ENCODE peak calls at places on chromosomes 12 and 14, in seven cellular contexts. T is CD4-positive, CD25-positive, alpha-beta regulatory T cell; O is neural progenitor cell; Z is CD4-positive, alpha-beta memory T cell; R is left lung; M is IMR-90; G is keratinocyte. J is an unnamed sample. For H3K9me3, the result is how much of the 10 kb centered on the place peaks cover.

GRCh38 chr14:36605506-36605857 is 23.1 kb upstream of the NKX2-8 start:
- DNase-seq in T (no peak), O (no peak), Z (no peak), R (no peak), M (no peak), G (no peak), J (no peak)

GRCh38 chr12:89349814-89350213 is 2.5 kb downstream of the DUSP6 start:
- DNase-seq in T (no peak), O (peak), Z (no peak), R (no peak), M (peak), G (no peak), J (no peak)

GRCh38 chr14:68896132-68896531 is 83.0 kb downstream of the ACTN1 start:
- DNase-seq in T (no peak), O (no peak), Z (no peak), R (no peak), M (no peak), G (no peak), J (no peak)

GRCh38 chr12:14696265-14696741 is at the start of gene GUCY2C:
- DNase-seq in T (no peak), O (no peak), Z (no peak), R (no peak), M (no peak), G (no peak), J (no peak)

GRCh38 chr12:121800694-121801600 is 2.9 kb upstream of the SETD1B start:
- DNase-seq in T (peak), O (peak), Z (peak), R (peak), M (peak), G (no peak), J (peak)

GRCh38 chr12:47095446-47096236 is 15.9 kb upstream of the AMIGO2 start:
- DNase-seq in T (no peak), O (no peak), Z (no peak), R (no peak), M (peak), G (peak), J (no peak)

GRCh38 chr14:93829839-93830481 is 41.7 kb upstream of the PRIMA1 start:
- DNase-seq in T (no peak), O (no peak), Z (no peak), R (no peak), M (no peak), G (no peak), J (no peak)

GRCh38 chr14:59803052-59803451 is 67.5 kb downstream of the RTN1 start:
- DNase-seq in T (no peak), O (no peak), Z (no peak), R (no peak), M (no peak), G (no peak), J (no peak)

GRCh38 chr12:44795970-44796369 is 80.1 kb downstream of the NELL2 start:
- DNase-seq in T (no peak), O (no peak), Z (no peak), R (no peak), M (no peak), G (no peak), J (no peak)

GRCh38 chr12:33156042-33156441 is 259.5 kb upstream of the PKP2 start:
- DNase-seq in T (no peak), O (no peak), Z (no peak), R (no peak), M (no peak), G (no peak), J (no peak)

GRCh38 chr12:86186449-86186848 is 69.7 kb downstream of the MGAT4C start:
- DNase-seq in T (no peak), O (peak), Z (no peak), R (no peak), M (peak), G (no peak), J (no peak)

GRCh38 chr14:76576047-76576741 is 185.1 kb upstream of the VASH1 start:
- DNase-seq in T (no peak), O (no peak), Z (no peak), R (no peak), M (peak), G (no peak), J (no peak)

GRCh38 chr14:22570132-22570949 is 18.7 kb downstream of the DAD1 start:
- DNase-seq in T (peak), O (peak), Z (peak), R (no peak), M (peak), G (no peak), J (peak)

GRCh38 chr12:46244273-46244672 is 24.6 kb downstream of the SLC38A1 start:
- DNase-seq in T (no peak), O (no peak), Z (no peak), R (no peak), M (no peak), G (no peak), J (no peak)

GRCh38 chr12:128298091-128298490 is 31.1 kb downstream of the TMEM132C start:
- DNase-seq in T (no peak), O (peak), Z (no peak), R (no peak), M (no peak), G (no peak), J (no peak)

GRCh38 chr12:5094550-5094949 is 50.9 kb downstream of the KCNA5 start:
- DNase-seq in T (no peak), O (no peak), Z (no peak), R (no peak), M (peak), G (no peak), J (no peak)

GRCh38 chr12:6947615-6948014 is 3.5 kb upstream of the PTPN6 start:
- DNase-seq in T (no peak), O (no peak), Z (no peak), R (no peak), M (no peak), G (no peak), J (no peak)

GRCh38 chr14:102849522-102850379 is 72.5 kb downstream of the TRAF3 start:
- DNase-seq in T (no peak), O (no peak), Z (no peak), R (no peak), M (peak), G (no peak), J (peak)

GRCh38 chr12:41205070-41205715 is 17.1 kb downstream of the PDZRN4 start:
- DNase-seq in T (no peak), O (peak), Z (no peak), R (no peak), M (no peak), G (no peak), J (no peak)

GRCh38 chr12:119288559-119288958 is 46.0 kb upstream of the CCDC60 start:
- DNase-seq in T (no peak), O (peak), Z (no peak), R (no peak), M (no peak), G (no peak), J (no peak)

GRCh38 chr14:80522936-80523335 is 311.6 kb upstream of the DIO2 start:
- DNase-seq in T (no peak), O (no peak), Z (no peak), R (no peak), M (peak), G (no peak), J (no peak)

GRCh38 chr12:94099191-94099983 is 49.0 kb upstream of the PLXNC1 start:
- DNase-seq in T (no peak), O (no peak), Z (no peak), R (no peak), M (peak), G (no peak), J (no peak)

GRCh38 chr14:67704484-67705089 is 2.9 kb downstream of the RDH12 start:
- DNase-seq in T (peak), O (peak), Z (peak), R (no peak), M (peak), G (no peak), J (no peak)

GRCh38 chr14:93683241-93683640 is 105.0 kb downstream of the PRIMA1 start:
- DNase-seq in T (no peak), O (peak), Z (no peak), R (no peak), M (no peak), G (no peak), J (no peak)

GRCh38 chr14:25836647-25837046 is 761.2 kb downstream of the NOVA1 start:
- DNase-seq in T (no peak), O (no peak), Z (no peak), R (no peak), M (no peak), G (no peak), J (no peak)

GRCh38 chr14:25837431-25837950 is 760.3 kb downstream of the NOVA1 start:
- DNase-seq in T (no peak), O (no peak), Z (no peak), R (no peak), M (no peak), G (no peak), J (no peak)

GRCh38 chr14:25828562-25828961 is 769.3 kb downstream of the NOVA1 start:
- DNase-seq in T (no peak), O (no peak), Z (no peak), R (no peak), M (no peak), G (no peak), J (no peak)

DNA sequence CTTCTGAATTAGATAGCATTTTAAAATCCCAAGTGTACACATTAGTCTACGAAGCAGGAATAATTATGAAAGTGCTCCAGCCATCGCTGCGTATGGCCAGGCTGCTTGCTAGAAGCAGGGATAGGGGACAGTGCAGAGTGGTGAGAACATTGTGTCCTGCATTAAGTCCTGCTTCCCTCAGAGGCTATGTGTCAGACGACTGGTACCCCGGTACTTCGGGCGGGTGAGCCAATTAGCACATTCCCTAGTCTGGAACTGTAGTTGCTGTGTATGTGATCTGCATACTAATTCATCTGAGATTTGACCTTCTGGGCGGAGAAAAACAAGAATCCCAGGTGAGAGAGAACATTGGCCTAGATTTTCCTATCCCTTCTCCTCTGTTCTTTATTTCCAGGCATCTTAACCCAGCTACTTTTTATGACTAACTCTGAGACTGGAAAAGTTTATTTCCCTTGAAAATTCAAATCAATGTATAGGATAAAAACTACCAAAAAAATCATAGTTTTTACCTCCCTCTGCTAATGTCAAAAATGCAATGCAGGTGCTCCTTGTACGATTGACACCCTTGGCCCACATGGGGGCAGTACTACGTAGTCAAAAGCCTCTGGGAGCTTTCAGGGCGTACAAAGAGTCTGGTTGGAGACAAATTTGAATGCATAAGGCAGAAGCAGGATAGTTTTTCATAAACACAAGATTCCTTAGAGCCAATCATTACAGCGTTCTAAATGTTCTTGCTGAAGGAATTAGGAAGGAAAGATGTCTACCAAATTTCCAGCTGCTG is 764.3 kb downstream of the NOVA1 start:
- DNase-seq in T (no peak), O (peak), Z (no peak), R (no peak), M (no peak), G (no peak), J (peak)
- H3K9me3 ChIP-seq in T (under half), O (under half), Z (under half), R (under half), M (under half), G (under half), J (under half)

GRCh38 chr14:57375156-57375555 is 15.2 kb upstream of the NAA30 start:
- DNase-seq in T (no peak), O (no peak), Z (no peak), R (no peak), M (no peak), G (no peak), J (no peak)

GRCh38 chr14:57383125-57383524 is 7.3 kb upstream of the NAA30 start:
- DNase-seq in T (no peak), O (no peak), Z (no peak), R (no peak), M (no peak), G (no peak), J (no peak)

GRCh38 chr14:57382283-57382682 is 8.1 kb upstream of the NAA30 start:
- DNase-seq in T (no peak), O (no peak), Z (no peak), R (no peak), M (peak), G (peak), J (no peak)

GRCh38 chr14:57380935-57381334 is 9.5 kb upstream of the NAA30 start:
- DNase-seq in T (no peak), O (no peak), Z (no peak), R (no peak), M (no peak), G (no peak), J (no peak)

GRCh38 chr14:57378661-57379060 is 11.7 kb upstream of the NAA30 start:
- DNase-seq in T (no peak), O (no peak), Z (no peak), R (no peak), M (peak), G (no peak), J (no peak)
- H3K9me3 ChIP-seq in T (under half), O (under half), Z (under half), R (under half), M (under half), G (under half), J (under half)

GRCh38 chr14:34220311-34220710 is 241.7 kb downstream of the SPTSSA start:
- DNase-seq in T (no peak), O (no peak), Z (no peak), R (no peak), M (no peak), G (peak), J (no peak)

GRCh38 chr14:34219661-34220060 is 242.4 kb downstream of the SPTSSA start:
- DNase-seq in T (no peak), O (no peak), Z (no peak), R (no peak), M (no peak), G (peak), J (no peak)

GRCh38 chr14:34220921-34221320 is 241.1 kb downstream of the SPTSSA start:
- DNase-seq in T (no peak), O (peak), Z (no peak), R (no peak), M (no peak), G (no peak), J (no peak)

GRCh38 chr14:34222122-34222521 is 239.9 kb downstream of the SPTSSA start:
- DNase-seq in T (no peak), O (no peak), Z (no peak), R (no peak), M (no peak), G (no peak), J (no peak)

GRCh38 chr14:34218866-34219265 is 243.2 kb downstream of the SPTSSA start:
- DNase-seq in T (no peak), O (no peak), Z (no peak), R (no peak), M (no peak), G (no peak), J (no peak)
- H3K9me3 ChIP-seq in T (under half), O (under half), Z (under half), R (under half), M (under half), G (under half), J (under half)

GRCh38 chr14:105986896-105987284 is 460.5 kb downstream of the TMEM121 start:
- DNase-seq in T (no peak), O (no peak), Z (no peak), R (no peak), M (no peak), G (no peak), J (no peak)

GRCh38 chr14:105978618-105979295 is 452.4 kb downstream of the TMEM121 start:
- DNase-seq in T (no peak), O (no peak), Z (no peak), R (peak), M (no peak), G (no peak), J (no peak)

GRCh38 chr14:105980224-105980623 is 453.8 kb downstream of the TMEM121 start:
- DNase-seq in T (no peak), O (no peak), Z (no peak), R (no peak), M (no peak), G (no peak), J (no peak)

GRCh38 chr14:105979446-105979845 is 453.1 kb downstream of the TMEM121 start:
- DNase-seq in T (no peak), O (no peak), Z (no peak), R (no peak), M (no peak), G (no peak), J (no peak)

DNA sequence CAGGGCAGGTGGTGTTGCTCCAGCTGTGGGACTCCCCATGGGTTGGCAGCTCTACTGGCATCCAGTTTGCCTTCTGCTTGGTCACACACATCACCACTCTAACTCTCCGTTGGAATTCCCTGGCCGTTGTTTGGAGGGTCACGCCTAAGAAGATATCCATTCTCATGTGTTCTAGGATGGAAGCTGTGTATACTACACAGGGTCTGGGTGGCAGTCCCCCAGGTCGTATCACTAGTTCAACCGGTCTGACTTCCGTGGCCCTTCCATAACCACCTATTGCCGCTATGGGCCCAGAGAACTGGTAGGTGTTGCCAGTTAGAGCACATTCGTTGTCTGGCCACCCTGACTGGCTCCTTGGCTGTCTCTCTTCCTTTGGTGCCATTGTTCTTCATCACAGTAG is 456.3 kb downstream of the TMEM121 start:
- DNase-seq in T (no peak), O (no peak), Z (no peak), R (no peak), M (no peak), G (no peak), J (no peak)
- H3K9me3 ChIP-seq in T (under half), O (under half), Z (under half), R (under half), M (under half), G (under half), J (under half)

GRCh38 chr14:29278301-29278700 is 511.7 kb downstream of the FOXG1 start:
- DNase-seq in T (no peak), O (no peak), Z (no peak), R (no peak), M (no peak), G (no peak), J (no peak)
- H3K9me3 ChIP-seq in T (under half), O (under half), Z (under half), R (under half), M (under half), G (under half), J (under half)

J was measured in stomach.